ENCODE peak calls at places on chromosomes 7 and 10, in five cellular contexts. E is A549, G is Panc1, Y is OCI-LY7, R is thoracic aorta. O is an unnamed sample.
A peak's percentile ranks its signal among the peaks of the same experiment; 100 is the strongest.

GRCh38 chr10:88149906-88150305 is 286.5 kb downstream of the PTEN start:
- DNase-seq in E (peak; percentile 18), G (no peak), Y (no peak), R (no peak), O (no peak)

GRCh38 chr7:16921644-16922257 is 40.0 kb upstream of the AGR3 start:
- DNase-seq in E (peak; percentile 82), G (no peak), Y (no peak), R (no peak), O (no peak)

GRCh38 chr10:11197266-11197712 is 179.6 kb downstream of the CELF2 start:
- DNase-seq in E (no peak), G (no peak), Y (peak; percentile 51), R (no peak), O (no peak)

GRCh38 chr7:149291036-149291835 is 29.2 kb downstream of the ZNF783 start:
- DNase-seq in E (no peak), G (no peak), Y (peak; percentile 8), R (no peak), O (no peak)

GRCh38 chr7:96089511-96089910 is 232.4 kb downstream of the SLC25A13 start:
- DNase-seq in E (no peak), G (no peak), Y (no peak), R (no peak), O (no peak)

GRCh38 chr7:156014808-156015207 is 202.5 kb upstream of the SHH start:
- DNase-seq in E (no peak), G (no peak), Y (no peak), R (no peak), O (no peak)

GRCh38 chr10:78365711-78366110 is 332.0 kb downstream of the RPS24 start:
- DNase-seq in E (no peak), G (no peak), Y (no peak), R (no peak), O (no peak)

GRCh38 chr7:72751978-72752377 is 76.0 kb downstream of the TYW1B start:
- DNase-seq in E (no peak), G (no peak), Y (no peak), R (no peak), O (no peak)

GRCh38 chr10:59724098-59724938 is 14.7 kb upstream of the SLC16A9 start:
- DNase-seq in E (no peak), G (no peak), Y (no peak), R (no peak), O (peak; percentile 62)

GRCh38 chr10:131654471-131655087 is 246.2 kb upstream of the PPP2R2D start:
- DNase-seq in E (no peak), G (no peak), Y (no peak), R (no peak), O (no peak)

GRCh38 chr10:133324857-133325260 is 11.8 kb downstream of the CALY start:
- DNase-seq in E (no peak), G (no peak), Y (no peak), R (no peak), O (no peak)

GRCh38 chr7:88153378-88153777 is 66.5 kb downstream of the SRI start:
- DNase-seq in E (no peak), G (no peak), Y (no peak), R (no peak), O (no peak)

GRCh38 chr7:104960741-104961479 is 53.1 kb upstream of the KMT2E start:
- DNase-seq in E (no peak), G (no peak), Y (peak; percentile 42), R (no peak), O (no peak)

GRCh38 chr10:131961777-131962450 is 19.8 kb downstream of the BNIP3 start:
- DNase-seq in E (no peak), G (no peak), Y (no peak), R (no peak), O (no peak)

GRCh38 chr10:51960494-51960895 is 261.1 kb upstream of the CSTF2T start:
- DNase-seq in E (peak; percentile 36), G (peak; percentile 8), Y (peak; percentile 45), R (no peak), O (no peak)

GRCh38 chr10:80136134-80136571 is 3.6 kb downstream of the PLAC9 start:
- DNase-seq in E (no peak), G (no peak), Y (no peak), R (peak; percentile 52), O (peak; percentile 23)

GRCh38 chr10:19952611-19953010 is 136.4 kb downstream of the PLXDC2 start:
- DNase-seq in E (no peak), G (no peak), Y (no peak), R (no peak), O (no peak)

GRCh38 chr10:88943778-88944177 is 8.8 kb downstream of the ACTA2 start:
- DNase-seq in E (no peak), G (no peak), Y (no peak), R (no peak), O (no peak)

GRCh38 chr7:73717025-73717807 is 2.3 kb downstream of the STX1A start:
- DNase-seq in E (no peak), G (no peak), Y (no peak), R (no peak), O (no peak)

GRCh38 chr10:23343591-23344225 is 889 bp downstream of the C10orf67 start:
- DNase-seq in E (peak; percentile 9), G (no peak), Y (no peak), R (no peak), O (peak; percentile 55)

GRCh38 chr10:13272164-13272571 is 27.7 kb downstream of the PHYH start:
- DNase-seq in E (no peak), G (no peak), Y (peak; percentile 94), R (peak; percentile 10), O (no peak)

GRCh38 chr10:77940627-77941026 is 14.1 kb upstream of the DLG5 start:
- DNase-seq in E (no peak), G (no peak), Y (no peak), R (no peak), O (no peak)

GRCh38 chr10:30510184-30510931 is 76.4 kb downstream of the MAP3K8 start:
- DNase-seq in E (peak; percentile 84), G (no peak), Y (no peak), R (peak; percentile 57), O (no peak)

GRCh38 chr7:43726466-43726865 is 2.9 kb downstream of the COA1 start:
- DNase-seq in E (no peak), G (no peak), Y (no peak), R (no peak), O (no peak)

GRCh38 chr7:55878701-55879100 is 8.6 kb upstream of the ZNF713 start:
- DNase-seq in E (no peak), G (no peak), Y (no peak), R (no peak), O (no peak)

DNA sequence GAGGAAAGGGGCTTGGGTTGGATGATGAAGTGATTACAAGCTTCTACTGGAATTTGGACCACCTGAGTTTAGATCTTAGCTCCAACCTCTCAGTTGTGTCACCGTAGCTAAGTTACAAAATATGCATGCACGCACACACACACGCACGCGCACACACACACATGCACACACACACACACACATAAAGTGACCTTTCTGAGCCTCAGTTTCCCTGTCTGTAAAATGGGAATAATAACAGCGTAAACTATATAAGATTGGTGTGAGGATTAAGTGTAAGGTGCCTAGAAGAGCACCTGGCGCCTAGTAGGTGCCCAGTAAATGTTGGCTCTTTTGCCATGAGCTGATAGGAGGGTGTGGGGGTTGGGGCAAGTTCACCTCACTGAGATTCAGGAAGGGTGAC is 12.6 kb upstream of the AQP1 start:
- DNase-seq in E (no peak), G (no peak), Y (no peak), R (no peak), O (no peak)
- H3K4me1 ChIP-seq in E (peaks cover 8% of the 10 kb centered on the region), G (peaks cover 10% of the 10 kb centered on the region), Y (no peaks in the 10 kb centered on the region), R (peaks cover 64% of the 10 kb centered on the region), O (no peaks in the 10 kb centered on the region)

GRCh38 chr10:5566606-5567005 is 41.8 kb downstream of the CALML3 start:
- DNase-seq in E (no peak), G (no peak), Y (no peak), R (no peak), O (no peak)
- TF ChIP-seq CTCF in E (no peak), G (no peak), Y (no peak), R (no peak), O (no peak)

GRCh38 chr7:100829150-100829716 is 1.9 kb upstream of the EPHB4 start:
- DNase-seq in E (no peak), G (no peak), Y (no peak), R (no peak), O (no peak)
- H3K4me1 ChIP-seq in E (peaks cover 30% of the 10 kb centered on the region), G (peaks cover 12% of the 10 kb centered on the region), Y (no peaks in the 10 kb centered on the region), R (peaks cover 19% of the 10 kb centered on the region), O (peaks cover 13% of the 10 kb centered on the region)

DNA sequence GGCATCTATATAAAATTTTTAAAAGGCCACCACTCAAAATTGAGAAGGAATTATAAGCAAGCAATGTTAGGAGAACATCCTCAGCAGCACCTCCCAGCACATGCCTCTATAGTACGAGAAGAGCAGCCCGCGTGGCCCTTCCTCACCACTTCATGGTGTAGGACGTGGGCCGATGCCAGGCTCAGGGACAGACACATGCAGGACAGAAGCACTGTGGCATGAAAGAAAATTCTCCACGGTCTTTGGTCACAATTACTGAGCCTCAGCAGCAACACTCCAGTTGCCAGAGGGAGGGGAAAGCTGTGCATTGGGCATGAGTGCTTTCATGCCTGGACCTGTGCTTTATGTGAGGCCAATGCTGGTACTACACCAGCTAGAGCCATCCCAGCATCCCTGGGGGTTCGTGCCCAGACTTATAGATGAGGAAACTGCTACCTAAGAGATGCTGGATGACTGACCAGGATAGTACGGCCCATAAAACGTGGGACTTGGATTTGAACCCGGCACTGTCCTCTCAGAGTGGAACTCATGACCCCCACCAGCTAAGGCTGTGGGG is 164.7 kb downstream of the ADAM12 start:
- DNase-seq in E (no peak), G (no peak), Y (no peak), R (no peak), O (no peak)
- TF ChIP-seq CTCF in E (no peak), G (no peak), Y (no peak), R (no peak), O (no peak)

O was measured in Peyer's patch.